ENCODE peak calls at places on chromosomes 2 and 18, in seven cellular contexts. U is GM12891; M is SW 1271; C is skeletal muscle cell; Q is GM12865; K is activated CD8-positive, alpha-beta memory T cell treated with anti-CD3 and anti-CD28 coated beads, Interleukin-2, amount 50 U/mL, for 48 hours; B is stimulated activated CD4-positive, alpha-beta T cell treated with anti-CD3 and anti-CD28 coated beads, Interleukin-1b, Interleukin-23, amount 100 ng/mL, for 4 hours. V is an unnamed sample.

GRCh38 chr2:175293776-175294175 is 112.3 kb upstream of the ATP5MC3 start:
- DNase-seq in M (no peak), U (no peak), C (no peak), K (no peak), Q (no peak), B (no peak), V (no peak)

GRCh38 chr18:463442-464310 is 36.8 kb downstream of the COLEC12 start:
- DNase-seq in C (no peak), Q (no peak), B (no peak), K (no peak), U (no peak), M (no peak), V (no peak)

GRCh38 chr18:12645751-12646203 is 12.1 kb downstream of the SPIRE1 start:
- DNase-seq in K (no peak), C (no peak), M (no peak), B (no peak), U (no peak), Q (no peak), V (no peak)

GRCh38 chr2:168169097-168169745 is 78.2 kb downstream of the STK39 start:
- DNase-seq in Q (no peak), M (no peak), U (no peak), B (no peak), K (no peak), C (no peak), V (no peak)

GRCh38 chr2:223601932-223602676 is at the start of gene SCG2:
- DNase-seq in C (peak; percentile 81), Q (peak; percentile 42), U (peak; percentile 13), M (peak; percentile 29), K (peak; percentile 61), B (no peak), V (no peak)

GRCh38 chr2:112006076-112006410 is 49.0 kb upstream of the TMEM87B start:
- DNase-seq in C (peak; percentile 15), U (no peak), K (no peak), B (no peak), Q (no peak), M (no peak), V (no peak)

GRCh38 chr2:235569837-235570236 is 76.0 kb downstream of the AGAP1 start:
- DNase-seq in K (no peak), C (no peak), M (no peak), B (no peak), U (no peak), Q (no peak), V (no peak)

GRCh38 chr2:156430978-156431358 is 5.2 kb upstream of the GPD2 start:
- DNase-seq in U (peak; percentile 31), Q (peak; percentile 74), M (no peak), K (no peak), B (no peak), C (no peak), V (no peak)

GRCh38 chr2:136765736-136766323 is 485 bp downstream of the THSD7B start:
- DNase-seq in Q (no peak), C (no peak), K (peak; percentile 54), U (peak; percentile 8), B (no peak), M (no peak), V (no peak)

GRCh38 chr2:55518846-55519167 is 711 bp upstream of the CFAP36 start:
- DNase-seq in M (no peak), K (no peak), U (peak; percentile 21), Q (peak; percentile 15), B (no peak), C (no peak), V (no peak)

GRCh38 chr2:233119806-233120205 is 59.7 kb downstream of the INPP5D start:
- DNase-seq in C (no peak), Q (no peak), K (no peak), B (no peak), U (no peak), M (no peak), V (no peak)

GRCh38 chr2:37083873-37084792 is at the start of the genes GPATCH11 and HEATR5B:
- DNase-seq in C (peak; percentile 83), U (peak; percentile 83), Q (peak; percentile 97), M (peak; percentile 89), B (peak; percentile 84), K (peak; percentile 94), V (peak; percentile 92)

GRCh38 chr2:46978696-46979095 is 63.1 kb upstream of the MCFD2 start:
- DNase-seq in C (no peak), K (peak; percentile 59), M (no peak), B (no peak), Q (peak; percentile 70), U (no peak), V (no peak)

GRCh38 chr2:202758128-202758527 is 113.4 kb downstream of the ICA1L start:
- DNase-seq in C (no peak), B (no peak), U (no peak), K (no peak), M (no peak), Q (no peak), V (no peak)